ENCODE peak calls at places on chromosome 17, in four cellular contexts. Y, G, H and O are unnamed samples.
A peak's percentile ranks its signal among the peaks of the same experiment; 100 is the strongest.

GRCh38 chr17:79019631-79020584 is 4.1 kb upstream of the C1QTNF1 start:
- DNase-seq in Y (peak; percentile 65), G (no peak), H (peak; percentile 77), O (peak; percentile 48)

GRCh38 chr17:76562734-76563148 is 22.9 kb downstream of the PRCD start:
- DNase-seq in Y (no peak), G (peak; percentile 82), H (no peak), O (peak; percentile 56)

GRCh38 chr17:78879679-78880186 is 23.3 kb downstream of the CEP295NL start:
- DNase-seq in Y (peak; percentile 80), G (peak; percentile 69), H (no peak), O (peak; percentile 93)

GRCh38 chr17:75812096-75813001 is 27.7 kb downstream of the UNK start:
- DNase-seq in Y (no peak), G (no peak), H (peak; percentile 47), O (no peak)

GRCh38 chr17:45706033-45706432 is 78.1 kb upstream of the CRHR1 start:
- DNase-seq in Y (no peak), G (no peak), H (no peak), O (no peak)

GRCh38 chr17:63001689-63002394 is 35.8 kb downstream of the TANC2 start:
- DNase-seq in Y (no peak), G (no peak), H (no peak), O (no peak)

GRCh38 chr17:65359016-65359415 is 202.4 kb downstream of the AXIN2 start:
- DNase-seq in Y (no peak), G (peak; percentile 46), H (no peak), O (peak; percentile 56)

GRCh38 chr17:37818689-37819088 is 73.8 kb upstream of the HNF1B start:
- DNase-seq in Y (no peak), G (no peak), H (peak; percentile 67), O (no peak)

GRCh38 chr17:79921411-79922160 is 82.3 kb upstream of the CBX4 start:
- DNase-seq in Y (peak; percentile 3), G (no peak), H (no peak), O (no peak)

GRCh38 chr17:79922798-79923197 is 83.6 kb upstream of the CBX4 start:
- DNase-seq in Y (no peak), G (no peak), H (no peak), O (no peak)

GRCh38 chr17:21538615-21539014 is 153.7 kb upstream of the KCNJ18 start:
- DNase-seq in Y (no peak), G (no peak), H (no peak), O (no peak)

GRCh38 chr17:17129466-17129865 is 76.7 kb downstream of the PLD6 start:
- DNase-seq in Y (no peak), G (no peak), H (no peak), O (no peak)

GRCh38 chr17:57293077-57293476 is 36.8 kb downstream of the MSI2 start:
- DNase-seq in Y (no peak), G (no peak), H (no peak), O (no peak)

GRCh38 chr17:21268596-21269188 is 15.5 kb upstream of the NATD1 start:
- DNase-seq in Y (no peak), G (no peak), H (no peak), O (no peak)

GRCh38 chr17:64546716-64547115 is 39.9 kb downstream of the CEP95 start:
- DNase-seq in Y (no peak), G (no peak), H (no peak), O (no peak)

GRCh38 chr17:50304781-50305404 is 30.6 kb downstream of the TMEM92 start:
- DNase-seq in Y (no peak), G (no peak), H (no peak), O (no peak)

GRCh38 chr17:21774263-21774662 is 81.9 kb downstream of the KCNJ18 start:
- DNase-seq in Y (no peak), G (no peak), H (no peak), O (no peak)

GRCh38 chr17:68468785-68469184 is 11.5 kb upstream of the WIPI1 start:
- DNase-seq in Y (no peak), G (no peak), H (peak; percentile 74), O (no peak)

GRCh38 chr17:2593846-2594656 is 597 bp downstream of the PAFAH1B1 start:
- DNase-seq in Y (peak; percentile 86), G (peak; percentile 16), H (peak; percentile 95), O (peak; percentile 25)

GRCh38 chr17:8391711-8392110 is 5.9 kb downstream of the RNF222 start:
- DNase-seq in Y (no peak), G (no peak), H (peak; percentile 82), O (no peak)

GRCh38 chr17:40110457-40110856 is 10.1 kb upstream of the NR1D1 start:
- DNase-seq in Y (no peak), G (no peak), H (no peak), O (no peak)

GRCh38 chr17:36992701-36993100 is 43.9 kb downstream of the AATF start:
- DNase-seq in Y (no peak), G (no peak), H (no peak), O (no peak)

GRCh38 chr17:7217113-7217987 is 2.3 kb downstream of the DLG4 start:
- DNase-seq in Y (peak; percentile 52), G (no peak), H (peak; percentile 89), O (no peak)

GRCh38 chr17:82848022-82848592 is 8.3 kb upstream of the ZNF750 start:
- DNase-seq in Y (peak; percentile 50), G (peak; percentile 41), H (no peak), O (peak; percentile 60)

DNA sequence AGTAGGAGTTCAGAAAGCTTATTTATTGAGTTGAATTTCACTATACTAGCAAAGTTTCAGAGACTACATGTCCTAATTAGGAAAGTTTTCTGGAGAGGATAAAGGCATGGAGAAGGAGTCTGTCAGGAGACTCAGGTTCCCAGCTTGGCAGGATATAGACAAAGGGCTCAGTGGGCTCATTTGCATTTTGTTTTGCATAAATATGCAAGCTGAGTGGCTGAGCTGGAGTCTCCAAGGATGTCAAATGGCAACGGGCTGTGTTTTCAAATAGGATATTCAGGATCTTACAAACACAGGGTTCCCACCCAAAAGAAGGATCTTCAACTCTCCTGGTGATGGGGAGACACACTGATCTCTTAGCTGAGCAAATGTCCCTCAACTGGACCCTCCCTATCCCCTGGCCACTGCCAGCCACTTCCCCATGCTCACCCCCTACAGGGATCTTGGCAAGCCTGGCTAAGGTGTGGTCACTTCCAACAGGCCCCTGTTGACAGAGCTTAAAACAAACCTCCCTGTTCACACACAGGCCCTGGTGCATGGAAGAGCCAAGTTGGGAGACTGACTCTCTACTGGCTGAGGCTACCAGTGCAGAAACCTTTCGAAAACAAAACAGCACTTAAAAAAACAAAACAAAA is 61.6 kb downstream of the SOX9 start:
- DNase-seq in Y (no peak), G (no peak), H (peak; percentile 74), O (no peak)
- H3K4me3 ChIP-seq in Y (no peak overlapping the region), G (no peak overlapping the region), H (no peak overlapping the region), O (no peak overlapping the region)

GRCh38 chr17:48615212-48615962 is at the start of gene HOXB8:
- DNase-seq in Y (no peak), G (no peak), H (no peak), O (no peak)
- H3K4me3 ChIP-seq in Y (no peak within 1 kb of the TSS), G (no peak within 1 kb of the TSS), H (no peak within 1 kb of the TSS), O (peak within 1 kb of the TSS; percentile 53)

GRCh38 chr17:72446118-72446517 is 325.3 kb downstream of the SOX9 start:
- DNase-seq in Y (no peak), G (no peak), H (no peak), O (no peak)
- H3K4me3 ChIP-seq in Y (no peak overlapping the region), G (no peak overlapping the region), H (no peak overlapping the region), O (no peak overlapping the region)

GRCh38 chr17:74380086-74380958 is 13.0 kb downstream of the GPR142 start:
- DNase-seq in Y (no peak), G (no peak), H (peak; percentile 67), O (no peak)

GRCh38 chr17:74383140-74383539 is 15.8 kb downstream of the GPR142 start:
- DNase-seq in Y (no peak), G (no peak), H (no peak), O (no peak)

GRCh38 chr17:74380959-74381808 is 13.9 kb downstream of the GPR142 start:
- DNase-seq in Y (no peak), G (no peak), H (no peak), O (no peak)

GRCh38 chr17:74374786-74375185 is 7.5 kb downstream of the GPR142 start:
- DNase-seq in Y (no peak), G (no peak), H (no peak), O (no peak)

DNA sequence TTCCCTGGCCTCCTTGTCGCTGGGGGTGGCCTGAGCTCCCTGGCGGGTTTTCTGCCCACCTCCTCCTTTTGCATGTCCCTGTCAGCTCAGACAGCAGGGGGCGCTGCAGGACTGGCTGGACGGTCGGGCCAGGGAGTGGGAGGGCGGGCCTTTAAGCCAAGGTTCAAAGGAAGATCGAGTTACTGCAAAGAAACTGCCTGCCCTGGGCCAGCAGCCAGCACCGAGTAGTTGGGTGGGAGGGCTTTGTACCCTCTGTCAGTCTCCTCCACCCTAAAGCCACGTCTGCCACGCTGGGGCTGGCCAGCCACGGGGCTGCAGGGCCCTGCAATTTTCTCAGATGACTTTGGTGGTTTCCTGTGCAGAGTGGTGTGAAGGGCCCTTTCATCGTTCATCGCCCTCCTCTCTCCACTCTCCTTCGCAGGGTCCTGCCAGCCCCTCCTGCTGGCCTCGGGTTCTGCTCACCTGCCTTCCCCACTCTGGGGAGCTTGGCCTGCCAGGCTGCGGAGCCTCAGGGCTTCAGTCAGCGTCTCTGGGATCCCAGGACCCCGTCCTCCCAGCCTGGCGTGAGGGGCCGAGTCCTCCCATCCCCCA is 12.3 kb downstream of the GPR142 start:
- DNase-seq in Y (peak; percentile 96), G (peak; percentile 18), H (peak; percentile 100), O (peak; percentile 18)
- H3K4me3 ChIP-seq in Y (peak overlapping the region; percentile 24), G (no peak overlapping the region), H (no peak overlapping the region), O (no peak overlapping the region)